ENCODE peak calls at places on chromosomes 5 and 9, in eight cellular contexts. U is kidney, T is OCI-M1, C is fibroblast of gingiva, F is type B pancreatic cell, Z is GM13976, W is NCI-H2107, M is HS-27A. S is an unnamed sample.

GRCh38 chr9:124008307-124008854 is 3.2 kb upstream of the LHX2 start:
- DNase-seq in U (no peak), T (no peak), C (no peak), F (no peak), Z (peak), W (no peak), M (no peak), S (no peak)

GRCh38 chr9:131320031-131320685 is 30.6 kb downstream of the PLPP7 start:
- DNase-seq in U (peak), T (no peak), C (no peak), F (no peak), Z (no peak), W (no peak), M (no peak), S (no peak)

GRCh38 chr5:173451031-173451430 is 122.8 kb upstream of the STC2 start:
- DNase-seq in U (no peak), T (peak), C (peak), F (no peak), Z (peak), W (no peak), M (no peak), S (peak)

GRCh38 chr9:16419124-16419523 is 451.3 kb downstream of the BNC2 start:
- DNase-seq in U (no peak), T (no peak), C (no peak), F (no peak), Z (no peak), W (no peak), M (no peak), S (no peak)

GRCh38 chr9:134243778-134244467 is 79.6 kb upstream of the RNU6ATAC start:
- DNase-seq in U (peak), T (peak), C (no peak), F (no peak), Z (peak), W (no peak), M (no peak), S (peak)

GRCh38 chr5:43251754-43252153 is 59.7 kb downstream of the NIM1K start:
- DNase-seq in U (no peak), T (no peak), C (no peak), F (no peak), Z (no peak), W (no peak), M (no peak), S (no peak)

GRCh38 chr5:96489518-96489917 is 56.5 kb upstream of the PCSK1 start:
- DNase-seq in U (no peak), T (no peak), C (no peak), F (no peak), Z (no peak), W (no peak), M (no peak), S (no peak)

GRCh38 chr5:146165469-146165868 is 17.0 kb downstream of the LARS1 start:
- DNase-seq in U (no peak), T (no peak), C (no peak), F (no peak), Z (no peak), W (no peak), M (no peak), S (no peak)

GRCh38 chr5:14165375-14166091 is 22.4 kb downstream of the TRIO start:
- DNase-seq in U (no peak), T (no peak), C (peak), F (no peak), Z (no peak), W (no peak), M (no peak), S (peak)

GRCh38 chr9:13688990-13689600 is 409.6 kb upstream of the MPDZ start:
- DNase-seq in U (no peak), T (peak), C (peak), F (no peak), Z (no peak), W (no peak), M (no peak), S (peak)

GRCh38 chr5:28632607-28633006 is 1594.2 kb upstream of the CDH9 start:
- DNase-seq in U (no peak), T (no peak), C (no peak), F (no peak), Z (no peak), W (no peak), M (no peak), S (no peak)

GRCh38 chr5:60677831-60678664 is 21.9 kb downstream of the DEPDC1B start:
- DNase-seq in U (no peak), T (peak), C (peak), F (no peak), Z (peak), W (peak), M (no peak), S (peak)

GRCh38 chr9:85528607-85529006 is 213.1 kb downstream of the AGTPBP1 start:
- DNase-seq in U (no peak), T (no peak), C (no peak), F (no peak), Z (no peak), W (no peak), M (no peak), S (no peak)

GRCh38 chr5:144951001-144951400 is 780.3 kb downstream of the KCTD16 start:
- DNase-seq in U (no peak), T (no peak), C (no peak), F (no peak), Z (no peak), W (no peak), M (no peak), S (no peak)

GRCh38 chr9:2337131-2337530 is 284.5 kb upstream of the VLDLR start:
- DNase-seq in U (no peak), T (no peak), C (no peak), F (no peak), Z (no peak), W (no peak), M (no peak), S (no peak)

GRCh38 chr5:147432323-147432722 is 77.5 kb downstream of the DPYSL3 start:
- DNase-seq in U (no peak), T (no peak), C (no peak), F (no peak), Z (no peak), W (no peak), M (no peak), S (no peak)

GRCh38 chr5:135887447-135887864 is 8.2 kb downstream of the IL9 start:
- DNase-seq in U (no peak), T (peak), C (peak), F (peak), Z (peak), W (peak), M (peak), S (peak)

GRCh38 chr9:114174876-114175771 is 19.8 kb downstream of the COL27A1 start:
- DNase-seq in U (peak), T (no peak), C (no peak), F (no peak), Z (no peak), W (no peak), M (no peak), S (peak)

GRCh38 chr9:112338561-112338960 is 5.1 kb upstream of the PTBP3 start:
- DNase-seq in U (no peak), T (no peak), C (peak), F (no peak), Z (no peak), W (no peak), M (no peak), S (peak)

GRCh38 chr9:92650839-92651621 is 18.9 kb downstream of the IPPK start:
- DNase-seq in U (peak), T (no peak), C (peak), F (peak), Z (no peak), W (no peak), M (no peak), S (peak)

GRCh38 chr5:151228986-151229385 is 5.1 kb upstream of the CCDC69 start:
- DNase-seq in U (no peak), T (no peak), C (no peak), F (no peak), Z (no peak), W (no peak), M (no peak), S (no peak)

GRCh38 chr5:29990681-29991080 is 1202.8 kb upstream of the CDH6 start:
- DNase-seq in U (no peak), T (no peak), C (no peak), F (no peak), Z (no peak), W (no peak), M (no peak), S (no peak)

GRCh38 chr9:131432597-131433301 is 38.9 kb downstream of the PRRC2B start:
- DNase-seq in U (no peak), T (no peak), C (peak), F (no peak), Z (no peak), W (no peak), M (peak), S (peak)